ENCODE peak calls at places on chromosomes 2 and 18, in five cellular contexts. Z is hepatocyte, F is AG09309, L is psoas muscle, C is cardiac muscle cell. B is an unnamed sample.

GRCh38 chr2:216665717-216666116 is 29.6 kb downstream of the IGFBP5 start:
- DNase-seq in Z (peak), F (no peak), L (no peak), C (peak), B (no peak)

GRCh38 chr2:215553946-215554345 is 118.1 kb upstream of the FN1 start:
- DNase-seq in Z (no peak), F (no peak), L (no peak), C (no peak), B (no peak)

GRCh38 chr2:56739421-56739820 is 555.6 kb downstream of the CCDC85A start:
- DNase-seq in Z (no peak), F (no peak), L (no peak), C (no peak), B (no peak)

GRCh38 chr2:239818086-239818485 is 207.1 kb downstream of the NDUFA10 start:
- DNase-seq in Z (no peak), F (no peak), L (no peak), C (no peak), B (no peak)

GRCh38 chr2:65316072-65316471 is 88.4 kb downstream of the ACTR2 start:
- DNase-seq in Z (no peak), F (no peak), L (peak), C (peak), B (no peak)

GRCh38 chr2:235201796-235202195 is 250.0 kb downstream of the SH3BP4 start:
- DNase-seq in Z (peak), F (no peak), L (no peak), C (no peak), B (no peak)

GRCh38 chr2:16034975-16035746 is 94.8 kb downstream of the MYCN start:
- DNase-seq in Z (no peak), F (no peak), L (no peak), C (no peak), B (no peak)

GRCh38 chr18:67239826-67240225 is 276.7 kb downstream of the DSEL start:
- DNase-seq in Z (no peak), F (no peak), L (no peak), C (no peak), B (no peak)

GRCh38 chr2:28365158-28365557 is 27.5 kb upstream of the FOSL2 start:
- DNase-seq in Z (no peak), F (no peak), L (no peak), C (peak), B (no peak)

GRCh38 chr2:62787381-62787780 is 81.9 kb downstream of the EHBP1 start:
- DNase-seq in Z (peak), F (no peak), L (no peak), C (peak), B (no peak)

GRCh38 chr2:112614201-112614840 is 29.9 kb downstream of the CHCHD5 start:
- DNase-seq in Z (peak), F (no peak), L (no peak), C (no peak), B (no peak)

GRCh38 chr2:68564426-68564825 is 79.0 kb upstream of the PROKR1 start:
- DNase-seq in Z (no peak), F (no peak), L (no peak), C (no peak), B (no peak)

GRCh38 chr2:85455552-85456090 is 37.1 kb downstream of the SH2D6 start:
- DNase-seq in Z (no peak), F (no peak), L (no peak), C (no peak), B (no peak)

GRCh38 chr2:234145511-234145910 is 95.0 kb downstream of the SPP2 start:
- DNase-seq in Z (no peak), F (no peak), L (no peak), C (no peak), B (no peak)

GRCh38 chr2:170713280-170714155 is 1.6 kb upstream of the SP5 start:
- DNase-seq in Z (peak), F (no peak), L (peak), C (no peak), B (no peak)

GRCh38 chr2:221969087-221969829 is 329.5 kb downstream of the PAX3 start:
- DNase-seq in Z (peak), F (peak), L (no peak), C (peak), B (no peak)

GRCh38 chr2:95018861-95019550 is 6.5 kb upstream of the MAL start:
- DNase-seq in Z (no peak), F (no peak), L (no peak), C (no peak), B (no peak)

GRCh38 chr2:108323619-108324018 is 34.9 kb downstream of the SULT1C2 start:
- DNase-seq in Z (no peak), F (no peak), L (no peak), C (no peak), B (no peak)

GRCh38 chr18:37450434-37451133 is 115.0 kb downstream of the CELF4 start:
- DNase-seq in Z (peak), F (no peak), L (no peak), C (peak), B (no peak)

DNA sequence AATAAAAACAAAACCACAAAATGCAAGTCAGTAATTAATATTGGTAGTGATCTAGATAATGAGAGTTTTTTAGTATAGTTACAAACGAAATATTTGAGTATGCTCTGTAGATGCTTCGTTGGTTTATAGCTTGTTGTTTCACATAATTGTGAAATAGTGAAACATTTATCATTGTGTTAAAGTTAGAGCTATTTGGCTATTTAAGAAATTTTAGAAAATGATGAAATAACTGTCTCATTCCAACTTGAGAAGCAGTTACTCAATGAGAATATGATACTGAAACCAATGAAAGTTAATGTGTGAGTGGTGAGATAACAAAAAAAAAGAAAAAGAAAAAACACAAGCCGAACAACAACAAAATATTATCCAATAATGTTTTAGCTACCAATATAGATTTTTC is 475.6 kb upstream of the ZEB2 start:
- DNase-seq in Z (no peak), F (peak), L (no peak), C (peak), B (no peak)
- H3K4me3 ChIP-seq in Z (no peak), F (no peak), L (no peak), C (no peak), B (no peak)

GRCh38 chr2:159035790-159036411 is 67.5 kb downstream of the TANC1 start:
- DNase-seq in Z (peak), F (no peak), L (no peak), C (peak), B (no peak)
- TF ChIP-seq CTCF in Z (peak), F (peak), L (peak), C (peak), B (peak)

GRCh38 chr2:201232125-201232815 is 28.1 kb upstream of the CASP8 start:
- DNase-seq in Z (peak), F (peak), L (peak), C (peak), B (peak)
- H3K4me3 ChIP-seq in Z (no peak), F (no peak), L (no peak), C (no peak), B (peak)

GRCh38 chr18:59799383-59800015 is 100.3 kb upstream of the PMAIP1 start:
- DNase-seq in Z (no peak), F (no peak), L (no peak), C (peak), B (no peak)

GRCh38 chr18:59800897-59801296 is 98.9 kb upstream of the PMAIP1 start:
- DNase-seq in Z (no peak), F (no peak), L (no peak), C (no peak), B (no peak)

GRCh38 chr18:59801576-59801975 is 98.2 kb upstream of the PMAIP1 start:
- DNase-seq in Z (no peak), F (no peak), L (no peak), C (no peak), B (no peak)

GRCh38 chr18:59802031-59802430 is 97.8 kb upstream of the PMAIP1 start:
- DNase-seq in Z (no peak), F (no peak), L (no peak), C (no peak), B (no peak)
- TF ChIP-seq CTCF in Z (no peak), F (no peak), L (no peak), C (no peak), B (no peak)

GRCh38 chr2:183034806-183035205 is 3.5 kb downstream of the NCKAP1 start:
- DNase-seq in Z (no peak), F (no peak), L (no peak), C (peak), B (no peak)
- H3K4me3 ChIP-seq in Z (peak), F (no peak), L (peak), C (peak), B (no peak)

GRCh38 chr2:74510272-74510671 is 2.8 kb upstream of the PCGF1 start:
- DNase-seq in Z (no peak), F (no peak), L (no peak), C (no peak), B (no peak)

GRCh38 chr2:74507926-74508520 is 528 bp upstream of the PCGF1 start:
- DNase-seq in Z (peak), F (no peak), L (no peak), C (peak), B (no peak)

GRCh38 chr2:74505448-74506246 is 1.8 kb downstream of the PCGF1 start:
- DNase-seq in Z (no peak), F (no peak), L (no peak), C (no peak), B (no peak)

GRCh38 chr2:74504591-74504990 is 2.9 kb downstream of the PCGF1 start:
- DNase-seq in Z (no peak), F (no peak), L (no peak), C (no peak), B (no peak)

GRCh38 chr2:74507145-74507925 is at the start of gene PCGF1:
- DNase-seq in Z (peak), F (peak), L (peak), C (peak), B (peak)
- TF ChIP-seq CTCF in Z (peak), F (peak), L (peak), C (peak), B (peak)

GRCh38 chr2:31233216-31233615 is 736 bp upstream of the EHD3 start:
- DNase-seq in Z (no peak), F (no peak), L (no peak), C (no peak), B (no peak)
- H3K4me3 ChIP-seq in Z (no peak), F (no peak), L (no peak), C (no peak), B (no peak)

DNA sequence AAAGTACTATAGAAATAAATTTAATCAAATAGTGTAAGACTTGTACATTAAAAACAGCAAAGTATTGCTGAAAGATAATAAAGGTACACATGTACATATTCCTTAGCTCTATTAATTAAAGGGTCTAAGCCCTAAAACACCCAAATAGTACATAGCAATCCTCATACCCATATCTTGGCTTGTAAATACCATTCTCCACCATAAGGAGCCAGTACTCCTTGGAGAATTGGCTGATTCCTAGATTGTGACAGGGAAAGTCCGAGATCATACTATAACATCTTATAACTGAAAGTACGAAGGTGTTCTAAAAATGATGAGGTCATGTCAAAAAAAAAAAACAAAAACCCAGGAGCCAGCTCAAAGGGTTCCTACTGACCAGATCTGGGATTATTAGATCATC is 614.6 kb downstream of the SUCLG1 start:
- DNase-seq in Z (no peak), F (no peak), L (no peak), C (no peak), B (no peak)
- TF ChIP-seq CTCF in Z (no peak), F (no peak), L (no peak), C (no peak), B (no peak)

GRCh38 chr2:224650815-224651439 is 65.2 kb downstream of the CCDC195 start:
- DNase-seq in Z (peak), F (peak), L (no peak), C (peak), B (peak)
- H3K4me3 ChIP-seq in Z (no peak), F (no peak), L (no peak), C (no peak), B (no peak)

GRCh38 chr2:135799738-135800137 is 37.2 kb downstream of the LCT start:
- DNase-seq in Z (no peak), F (no peak), L (no peak), C (no peak), B (no peak)
- TF ChIP-seq CTCF in Z (no peak), F (no peak), L (no peak), C (no peak), B (peak)

B was measured in GM12864.